ENCODE peak calls at places on chromosomes 12 and 14, in four cellular contexts. G is Peyer's patch; E is CD8-positive, alpha-beta T cell; L is cardiac muscle cell. O is an unnamed sample.

GRCh38 chr14:81459421-81459820 is 59.3 kb upstream of the STON2 start:
- DNase-seq in G (no peak), E (no peak), L (no peak), O (no peak)

GRCh38 chr12:89542912-89543592 is 17.2 kb upstream of the POC1B start:
- DNase-seq in G (peak), E (peak), L (peak), O (peak)

GRCh38 chr12:78421011-78421410 is 443.6 kb upstream of the SYT1 start:
- DNase-seq in G (no peak), E (no peak), L (no peak), O (no peak)

GRCh38 chr12:4962539-4963486 is 53.1 kb downstream of the KCNA1 start:
- DNase-seq in G (no peak), E (no peak), L (peak), O (no peak)

GRCh38 chr12:52647601-52648000 is 4.4 kb downstream of the KRT2 start:
- DNase-seq in G (no peak), E (no peak), L (no peak), O (no peak)

GRCh38 chr12:40016960-40017359 is 88.9 kb downstream of the SLC2A13 start:
- DNase-seq in G (no peak), E (no peak), L (no peak), O (no peak)

GRCh38 chr12:106345739-106346138 is 11.8 kb upstream of the POLR3B start:
- DNase-seq in G (no peak), E (no peak), L (peak), O (peak)

GRCh38 chr14:31877333-31877798 is 199.7 kb upstream of the ARHGAP5 start:
- DNase-seq in G (no peak), E (no peak), L (no peak), O (no peak)

GRCh38 chr12:132260721-132261120 is 68.7 kb downstream of the GALNT9 start:
- DNase-seq in G (no peak), E (no peak), L (no peak), O (no peak)

GRCh38 chr12:28108599-28108998 is 81.7 kb upstream of the CCDC91 start:
- DNase-seq in G (no peak), E (no peak), L (no peak), O (no peak)

GRCh38 chr12:59580050-59580449 is 15.8 kb upstream of the SLC16A7 start:
- DNase-seq in G (no peak), E (no peak), L (no peak), O (no peak)

GRCh38 chr14:72291908-72292688 is 359.9 kb downstream of the RGS6 start:
- DNase-seq in G (no peak), E (no peak), L (peak), O (peak)

GRCh38 chr12:32780111-32780510 is 24.4 kb upstream of the YARS2 start:
- DNase-seq in G (no peak), E (no peak), L (no peak), O (no peak)

GRCh38 chr14:100522616-100523021 is 64.6 kb downstream of the BEGAIN start:
- DNase-seq in G (no peak), E (no peak), L (no peak), O (no peak)

GRCh38 chr12:115093261-115093660 is 409.3 kb upstream of the TBX3 start:
- DNase-seq in G (no peak), E (no peak), L (no peak), O (no peak)

GRCh38 chr14:85531141-85531593 is 1.2 kb downstream of the FLRT2 start:
- DNase-seq in G (no peak), E (no peak), L (peak), O (no peak)

DNA sequence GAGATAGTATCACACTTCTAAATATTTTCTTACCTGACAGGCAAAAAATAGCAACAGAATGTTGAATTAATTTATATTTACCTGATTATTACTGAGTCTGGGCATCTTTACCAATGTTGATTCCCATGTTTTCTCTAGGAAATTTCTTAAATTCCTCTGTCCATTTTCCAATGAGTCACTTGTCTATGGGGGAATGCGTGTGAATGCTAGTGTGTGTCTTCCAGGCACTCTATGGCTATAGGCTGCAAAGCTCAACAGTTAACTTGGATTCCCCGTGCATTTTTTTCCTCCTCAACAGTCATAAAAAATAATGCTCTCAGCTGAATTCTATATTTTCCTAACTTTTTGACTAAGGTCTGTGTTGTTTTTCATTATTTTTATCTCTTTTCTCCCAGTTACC is 1385.8 kb upstream of the FLRT2 start:
- DNase-seq in G (no peak), E (no peak), L (no peak), O (no peak)
- H3K27ac ChIP-seq in G (no peak), E (no peak), L (no peak), O (no peak)

DNA sequence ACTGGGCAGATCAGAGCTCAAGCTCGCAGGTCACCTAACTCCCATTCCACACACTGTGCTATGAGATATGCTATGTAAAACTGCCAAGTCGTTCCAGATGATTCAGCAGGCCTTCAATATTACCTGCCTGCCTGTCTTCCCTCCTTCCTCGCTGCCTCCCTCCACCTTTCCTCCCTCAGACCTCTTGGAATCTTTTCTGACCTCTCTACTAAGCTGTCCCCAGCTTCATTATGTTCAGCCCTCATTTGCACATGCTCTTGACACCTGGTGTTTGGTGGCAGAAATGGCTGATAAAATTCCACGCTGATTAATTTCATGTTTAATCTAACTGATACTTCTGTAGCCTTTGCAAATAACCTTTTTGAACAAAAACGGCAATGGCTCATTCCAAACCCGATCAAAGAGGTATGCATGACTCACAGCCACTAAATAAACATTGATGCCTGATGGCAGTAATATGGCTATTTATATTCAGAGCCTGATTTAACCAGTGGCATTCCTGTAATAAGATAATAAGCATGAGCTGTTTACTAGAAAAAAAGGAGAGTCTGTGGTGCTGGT is 130.8 kb upstream of the EGLN3 start:
- DNase-seq in G (no peak), E (no peak), L (no peak), O (no peak)
- H3K27ac ChIP-seq in G (peak), E (no peak), L (no peak), O (no peak)

DNA sequence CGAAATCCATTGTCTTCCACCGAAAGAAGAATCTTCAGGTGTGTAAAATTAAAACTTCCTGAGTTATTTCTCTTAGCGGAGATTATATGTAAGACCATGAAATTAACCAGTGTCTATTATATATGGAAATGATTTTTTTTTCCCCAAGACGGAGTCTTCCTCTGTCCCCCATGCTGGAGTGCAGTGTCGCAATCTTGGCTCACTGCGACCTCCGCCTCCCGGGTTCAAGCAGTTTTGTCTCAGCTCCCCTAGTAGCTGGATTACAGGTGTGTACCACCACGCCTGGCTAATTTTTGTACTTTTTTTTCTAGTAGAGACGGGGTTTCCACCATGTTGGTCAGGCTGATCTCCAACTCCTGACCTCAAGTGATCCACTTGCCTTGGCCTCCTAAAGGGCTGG is 2.8 kb downstream of the RAN start:
- DNase-seq in G (no peak), E (no peak), L (no peak), O (no peak)
- H3K27ac ChIP-seq in G (no peak), E (no peak), L (no peak), O (peak)

GRCh38 chr14:45267084-45267483 is 14.1 kb upstream of the MIS18BP1 start:
- DNase-seq in G (no peak), E (no peak), L (peak), O (no peak)
- H3K27ac ChIP-seq in G (no peak), E (no peak), L (peak), O (no peak)

GRCh38 chr14:103074699-103075341 is 9.2 kb upstream of the LBHD2 start:
- DNase-seq in G (no peak), E (no peak), L (peak), O (peak)

GRCh38 chr14:103073876-103074698 is 9.9 kb upstream of the LBHD2 start:
- DNase-seq in G (no peak), E (no peak), L (no peak), O (no peak)

GRCh38 chr14:103072595-103073366 is 11.2 kb upstream of the LBHD2 start:
- DNase-seq in G (no peak), E (no peak), L (peak), O (no peak)

GRCh38 chr14:103071544-103072251 is 12.3 kb upstream of the LBHD2 start:
- DNase-seq in G (no peak), E (no peak), L (no peak), O (no peak)

GRCh38 chr14:103073367-103073875 is 10.6 kb upstream of the LBHD2 start:
- DNase-seq in G (no peak), E (no peak), L (no peak), O (no peak)
- H3K27ac ChIP-seq in G (peak), E (no peak), L (no peak), O (no peak)

GRCh38 chr12:19969476-19969875 is 398.9 kb upstream of the PDE3A start:
- DNase-seq in G (no peak), E (no peak), L (no peak), O (no peak)

GRCh38 chr12:19965196-19966038 is 402.9 kb upstream of the PDE3A start:
- DNase-seq in G (no peak), E (no peak), L (no peak), O (no peak)

GRCh38 chr12:19967001-19967400 is 401.3 kb upstream of the PDE3A start:
- DNase-seq in G (no peak), E (no peak), L (no peak), O (no peak)

GRCh38 chr12:19970116-19970515 is 398.2 kb upstream of the PDE3A start:
- DNase-seq in G (no peak), E (no peak), L (no peak), O (no peak)

GRCh38 chr12:19967486-19967885 is 400.9 kb upstream of the PDE3A start:
- DNase-seq in G (no peak), E (no peak), L (no peak), O (no peak)
- H3K27ac ChIP-seq in G (no peak), E (no peak), L (no peak), O (no peak)

DNA sequence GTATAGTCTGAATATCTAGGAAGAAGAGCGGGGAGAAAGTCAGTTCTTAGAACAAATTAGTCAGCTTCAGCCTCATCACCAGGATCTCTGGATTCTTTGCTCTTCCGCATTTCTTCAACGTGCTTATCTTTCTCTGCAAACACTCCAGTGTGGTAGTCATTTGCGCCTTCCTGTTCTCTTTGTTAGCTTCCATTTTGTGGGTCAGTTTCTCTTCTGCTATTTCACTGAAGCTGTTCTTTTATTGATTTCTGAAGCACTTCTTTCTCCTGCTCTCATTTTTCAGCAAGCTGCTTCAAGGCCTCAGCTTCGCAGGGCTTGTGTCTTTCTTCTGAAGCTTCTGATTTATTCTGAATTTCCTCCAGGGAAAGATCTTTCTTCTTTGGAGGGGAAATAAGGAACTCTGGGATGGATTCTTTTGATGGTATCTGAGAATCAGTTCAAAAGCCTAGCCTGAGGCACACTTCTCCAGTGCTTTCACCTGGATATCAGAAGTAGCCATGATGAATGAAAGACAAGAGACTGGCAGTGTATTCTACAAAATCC is 13.5 kb downstream of the AMN1 start:
- DNase-seq in G (no peak), E (no peak), L (no peak), O (no peak)
- H3K27ac ChIP-seq in G (no peak), E (no peak), L (no peak), O (no peak)

O was measured in CD4-positive, CD25-positive, alpha-beta regulatory T cell.